ENCODE peak calls at places on chromosome 13, in seven cellular contexts. E, A, X, O, Y, N and L are unnamed samples.

GRCh38 chr13:36685912-36686311 is 12.1 kb downstream of the SERTM1 start:
- DNase-seq in E (no peak), A (no peak), X (no peak), O (no peak), Y (no peak), N (no peak), L (no peak)

GRCh38 chr13:44573790-44574465 is 2.2 kb downstream of the TSC22D1 start:
- DNase-seq in E (no peak), A (no peak), X (no peak), O (no peak), Y (peak; percentile 9), N (no peak), L (no peak)

GRCh38 chr13:42232671-42233070 is 39.3 kb upstream of the AKAP11 start:
- DNase-seq in E (no peak), A (no peak), X (no peak), O (no peak), Y (no peak), N (no peak), L (no peak)

GRCh38 chr13:60139272-60139671 is 24.5 kb downstream of the DIAPH3 start:
- DNase-seq in E (no peak), A (no peak), X (no peak), O (no peak), Y (no peak), N (no peak), L (no peak)

GRCh38 chr13:62250501-62251175 is 835.0 kb upstream of the PCDH20 start:
- DNase-seq in E (no peak), A (no peak), X (no peak), O (no peak), Y (no peak), N (no peak), L (no peak)

GRCh38 chr13:84455143-84455905 is 573.0 kb upstream of the SLITRK1 start:
- DNase-seq in E (no peak), A (no peak), X (peak; percentile 41), O (no peak), Y (no peak), N (no peak), L (no peak)

GRCh38 chr13:20546559-20546958 is 20.4 kb upstream of the IFT88 start:
- DNase-seq in E (no peak), A (no peak), X (no peak), O (no peak), Y (no peak), N (no peak), L (no peak)

GRCh38 chr13:34672631-34673030 is 269.4 kb upstream of the NBEA start:
- DNase-seq in E (no peak), A (no peak), X (no peak), O (no peak), Y (no peak), N (no peak), L (no peak)

GRCh38 chr13:28626266-28626665 is 32.7 kb upstream of the POMP start:
- DNase-seq in E (no peak), A (no peak), X (no peak), O (no peak), Y (no peak), N (no peak), L (no peak)

GRCh38 chr13:98285317-98285716 is 108.2 kb upstream of the RNF113B start:
- DNase-seq in E (no peak), A (no peak), X (no peak), O (no peak), Y (no peak), N (no peak), L (no peak)

GRCh38 chr13:106466691-106467405 is 68.6 kb downstream of the EFNB2 start:
- DNase-seq in E (no peak), A (no peak), X (no peak), O (no peak), Y (no peak), N (no peak), L (no peak)

GRCh38 chr13:78100481-78100880 is 181.8 kb upstream of the EDNRB start:
- DNase-seq in E (no peak), A (no peak), X (no peak), O (no peak), Y (no peak), N (no peak), L (no peak)

GRCh38 chr13:98986226-98986846 is 8.5 kb upstream of the DOCK9 start:
- DNase-seq in E (no peak), A (no peak), X (no peak), O (no peak), Y (no peak), N (no peak), L (no peak)

GRCh38 chr13:59279024-59279423 is 884.7 kb downstream of the DIAPH3 start:
- DNase-seq in E (no peak), A (no peak), X (no peak), O (no peak), Y (no peak), N (no peak), L (no peak)

GRCh38 chr13:43786766-43787517 is at the start of gene ENOX1:
- DNase-seq in E (peak; percentile 38), A (no peak), X (peak; percentile 77), O (peak; percentile 92), Y (no peak), N (no peak), L (peak; percentile 41)

GRCh38 chr13:75489502-75490263 is 7.7 kb upstream of the TBC1D4 start:
- DNase-seq in E (peak; percentile 27), A (no peak), X (no peak), O (no peak), Y (no peak), N (peak; percentile 76), L (no peak)

GRCh38 chr13:30410705-30411125 is 11.6 kb upstream of the UBE2L5 start:
- DNase-seq in E (no peak), A (no peak), X (no peak), O (no peak), Y (no peak), N (no peak), L (no peak)

GRCh38 chr13:80382576-80382975 is 41.6 kb upstream of the SPRY2 start:
- DNase-seq in E (no peak), A (no peak), X (no peak), O (no peak), Y (no peak), N (no peak), L (no peak)

GRCh38 chr13:106318941-106319411 is 216.5 kb downstream of the EFNB2 start:
- DNase-seq in E (no peak), A (no peak), X (no peak), O (no peak), Y (no peak), N (no peak), L (no peak)

GRCh38 chr13:110015253-110015652 is 228.9 kb upstream of the IRS2 start:
- DNase-seq in E (no peak), A (peak; percentile 47), X (no peak), O (no peak), Y (no peak), N (no peak), L (no peak)

GRCh38 chr13:93226623-93227279 is at the start of gene GPC6:
- DNase-seq in E (peak; percentile 18), A (no peak), X (no peak), O (no peak), Y (peak; percentile 66), N (no peak), L (no peak)
- TF ChIP-seq POLR2AphosphoS5 in E (peak; percentile 17), A (no peak), X (no peak), O (peak; percentile 46), Y (no peak), N (no peak), L (no peak)

DNA sequence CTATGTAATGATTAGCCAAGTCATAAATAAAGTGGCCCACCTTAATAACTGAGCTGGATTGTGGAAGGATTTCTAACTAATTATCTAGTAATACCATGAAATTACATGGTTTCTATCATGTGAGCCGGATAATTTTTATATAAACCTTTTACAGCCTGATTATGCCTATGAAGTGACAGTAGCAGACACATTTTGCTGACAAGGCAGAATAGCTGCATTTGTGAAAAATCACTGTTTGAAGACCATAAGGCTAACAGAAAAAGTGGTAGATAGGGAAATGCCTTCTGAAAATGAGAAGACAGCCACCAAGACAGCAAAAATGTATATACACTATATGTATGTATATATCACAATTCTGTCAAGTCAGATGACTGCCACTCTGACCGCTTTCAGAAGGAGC is 27.1 kb downstream of the SLITRK5 start:
- DNase-seq in E (no peak), A (no peak), X (no peak), O (no peak), Y (no peak), N (no peak), L (no peak)
- TF ChIP-seq POLR2AphosphoS5 in E (no peak), A (no peak), X (no peak), O (no peak), Y (no peak), N (no peak), L (no peak)

GRCh38 chr13:50001287-50001686 is 4.4 kb downstream of the TRIM13 start:
- DNase-seq in E (no peak), A (no peak), X (no peak), O (no peak), Y (no peak), N (no peak), L (no peak)
- TF ChIP-seq POLR2AphosphoS5 in E (no peak), A (no peak), X (no peak), O (peak; percentile 68), Y (no peak), N (no peak), L (no peak)

GRCh38 chr13:51068501-51068900 is 42.6 kb downstream of the C13orf42 start:
- DNase-seq in E (no peak), A (no peak), X (no peak), O (no peak), Y (no peak), N (no peak), L (no peak)

GRCh38 chr13:51070005-51070649 is 40.9 kb downstream of the C13orf42 start:
- DNase-seq in E (peak; percentile 84), A (peak; percentile 56), X (peak; percentile 94), O (no peak), Y (peak; percentile 63), N (peak; percentile 30), L (peak; percentile 32)

GRCh38 chr13:51066091-51066831 is 44.8 kb downstream of the C13orf42 start:
- DNase-seq in E (no peak), A (peak; percentile 23), X (no peak), O (no peak), Y (no peak), N (no peak), L (no peak)

GRCh38 chr13:51067376-51068125 is 43.5 kb downstream of the C13orf42 start:
- DNase-seq in E (no peak), A (no peak), X (no peak), O (no peak), Y (no peak), N (no peak), L (no peak)

GRCh38 chr13:51071493-51071892 is 39.6 kb downstream of the C13orf42 start:
- DNase-seq in E (no peak), A (no peak), X (no peak), O (no peak), Y (no peak), N (no peak), L (no peak)
- TF ChIP-seq POLR2AphosphoS5 in E (no peak), A (no peak), X (no peak), O (no peak), Y (no peak), N (no peak), L (no peak)